ENCODE peak calls at places on chromosome 17, in six cellular contexts. One of them, this sample, is unnamed.

GRCh38 chr17:62687997-62688396 is 60.5 kb downstream of the MRC2 start:
- DNase-seq in A549: no peak
- DNase-seq in NB4: no peak
- DNase-seq in HepG2: no peak
- DNase-seq in GM12878: no peak
- DNase-seq in K562: no peak
- DNase-seq in this sample: no peak

GRCh38 chr17:59456923-59457615 is 108.3 kb upstream of the DHX40 start:
- DNase-seq in NB4: no peak
- DNase-seq in K562: no peak
- DNase-seq in GM12878: no peak
- DNase-seq in HepG2: no peak
- DNase-seq in A549: no peak
- DNase-seq in this sample: no peak

GRCh38 chr17:10316986-10317834 is 55.6 kb downstream of the MYH13 start:
- DNase-seq in K562: peak
- DNase-seq in A549: peak
- DNase-seq in GM12878: no peak
- DNase-seq in HepG2: peak
- DNase-seq in NB4: peak
- DNase-seq in this sample: no peak

GRCh38 chr17:76370261-76370993 is 14.0 kb upstream of the SPHK1 start:
- DNase-seq in GM12878: no peak
- DNase-seq in NB4: no peak
- DNase-seq in HepG2: no peak
- DNase-seq in K562: peak
- DNase-seq in A549: peak
- DNase-seq in this sample: peak

GRCh38 chr17:82808006-82808405 is 31.8 kb downstream of the ZNF750 start:
- DNase-seq in GM12878: no peak
- DNase-seq in A549: no peak
- DNase-seq in K562: no peak
- DNase-seq in NB4: no peak
- DNase-seq in HepG2: no peak
- DNase-seq in this sample: no peak

GRCh38 chr17:12522336-12522735 is 143.4 kb upstream of the MYOCD start:
- DNase-seq in K562: no peak
- DNase-seq in A549: no peak
- DNase-seq in GM12878: no peak
- DNase-seq in HepG2: no peak
- DNase-seq in NB4: no peak
- DNase-seq in this sample: no peak

GRCh38 chr17:51901242-51901641 is 257.3 kb downstream of the CA10 start:
- DNase-seq in A549: no peak
- DNase-seq in NB4: no peak
- DNase-seq in GM12878: no peak
- DNase-seq in HepG2: no peak
- DNase-seq in K562: no peak
- DNase-seq in this sample: no peak

GRCh38 chr17:63881935-63882601 is at the start of gene GH2:
- DNase-seq in NB4: peak
- DNase-seq in A549: peak
- DNase-seq in K562: peak
- DNase-seq in GM12878: no peak
- DNase-seq in HepG2: peak
- DNase-seq in this sample: peak

GRCh38 chr17:39018267-39019134 is 51.3 kb upstream of the FBXO47 start:
- DNase-seq in GM12878: peak
- DNase-seq in HepG2: no peak
- DNase-seq in A549: no peak
- DNase-seq in NB4: peak
- DNase-seq in K562: no peak
- DNase-seq in this sample: peak

GRCh38 chr17:63840591-63841349 is 1.7 kb downstream of the SMARCD2 start:
- DNase-seq in NB4: no peak
- DNase-seq in K562: no peak
- DNase-seq in GM12878: no peak
- DNase-seq in A549: no peak
- DNase-seq in HepG2: no peak
- DNase-seq in this sample: no peak

DNA sequence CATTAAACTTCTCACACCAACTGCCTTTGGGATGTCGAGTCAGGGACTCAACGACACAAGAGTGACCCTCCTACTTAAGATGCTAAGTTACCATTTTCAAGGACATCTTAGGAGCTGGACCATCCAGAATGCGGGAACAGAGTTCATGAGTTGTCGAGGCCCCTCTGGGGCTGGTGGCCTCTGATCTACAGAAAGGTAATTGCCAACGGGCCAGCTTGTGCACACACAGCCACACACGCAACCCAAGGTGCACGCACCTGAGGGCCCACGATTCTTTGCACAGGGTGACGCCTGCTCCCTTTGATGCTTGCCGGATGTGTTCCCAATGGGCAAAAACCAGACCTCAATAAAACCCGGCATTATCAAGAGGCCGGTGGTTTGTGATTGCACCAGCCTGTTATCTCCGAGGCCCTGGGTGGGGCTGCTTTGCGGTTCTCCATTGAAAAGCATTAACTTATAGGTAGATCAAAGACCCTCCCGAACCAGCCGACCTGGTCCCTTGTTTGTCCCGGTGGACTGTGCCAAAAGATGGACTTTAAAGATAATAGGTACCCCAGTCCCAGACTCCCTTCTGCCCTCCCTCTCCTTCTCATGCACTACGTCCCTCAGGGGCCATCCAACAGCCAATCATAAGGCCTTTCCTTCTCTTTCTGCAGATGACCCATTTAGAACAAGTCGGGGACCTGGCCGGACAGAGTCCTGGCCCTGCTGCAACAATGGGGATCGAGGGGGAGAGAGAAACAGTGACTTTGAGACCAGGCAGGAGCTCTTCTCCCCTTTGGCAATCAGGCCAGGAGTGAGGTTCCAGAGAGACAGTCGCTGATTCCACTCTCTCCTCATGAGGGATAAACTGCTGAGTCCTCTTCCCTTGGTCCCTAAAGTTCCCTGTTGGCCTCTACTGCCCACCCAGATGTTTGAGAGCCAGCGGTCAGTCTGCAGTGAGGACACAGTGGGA is 292.5 kb downstream of the SOX9 start:
- DNase-seq in HepG2: peak
- DNase-seq in NB4: no peak
- DNase-seq in K562: no peak
- DNase-seq in GM12878: no peak
- DNase-seq in A549: no peak
- DNase-seq in this sample: no peak
- TF ChIP-seq MYC in HepG2: peak
- TF ChIP-seq MYC in NB4: no peak
- TF ChIP-seq MYC in K562: no peak
- TF ChIP-seq MYC in GM12878: no peak
- TF ChIP-seq MYC in A549: no peak
- TF ChIP-seq MYC in this sample: no peak

GRCh38 chr17:73420897-73421296 is 109.1 kb upstream of the CDC42EP4 start:
- DNase-seq in HepG2: peak
- DNase-seq in A549: peak
- DNase-seq in GM12878: no peak
- DNase-seq in K562: peak
- DNase-seq in NB4: peak
- DNase-seq in this sample: no peak
- TF ChIP-seq MYC in HepG2: no peak
- TF ChIP-seq MYC in A549: no peak
- TF ChIP-seq MYC in GM12878: no peak
- TF ChIP-seq MYC in K562: no peak
- TF ChIP-seq MYC in NB4: no peak
- TF ChIP-seq MYC in this sample: no peak

GRCh38 chr17:80990921-80991644 is 558 bp upstream of the CHMP6 start:
- DNase-seq in GM12878: no peak
- DNase-seq in NB4: peak
- DNase-seq in HepG2: peak
- DNase-seq in K562: no peak
- DNase-seq in A549: no peak
- DNase-seq in this sample: no peak

GRCh38 chr17:80986816-80987480 is 4.7 kb upstream of the CHMP6 start:
- DNase-seq in A549: no peak
- DNase-seq in NB4: peak
- DNase-seq in HepG2: no peak
- DNase-seq in K562: no peak
- DNase-seq in GM12878: no peak
- DNase-seq in this sample: no peak

GRCh38 chr17:80991645-80992076 is at the start of gene CHMP6:
- DNase-seq in HepG2: peak
- DNase-seq in NB4: peak
- DNase-seq in A549: peak
- DNase-seq in K562: peak
- DNase-seq in GM12878: no peak
- DNase-seq in this sample: peak

GRCh38 chr17:80987941-80988461 is 3.6 kb upstream of the CHMP6 start:
- DNase-seq in A549: no peak
- DNase-seq in NB4: peak
- DNase-seq in K562: no peak
- DNase-seq in GM12878: no peak
- DNase-seq in HepG2: peak
- DNase-seq in this sample: no peak

DNA sequence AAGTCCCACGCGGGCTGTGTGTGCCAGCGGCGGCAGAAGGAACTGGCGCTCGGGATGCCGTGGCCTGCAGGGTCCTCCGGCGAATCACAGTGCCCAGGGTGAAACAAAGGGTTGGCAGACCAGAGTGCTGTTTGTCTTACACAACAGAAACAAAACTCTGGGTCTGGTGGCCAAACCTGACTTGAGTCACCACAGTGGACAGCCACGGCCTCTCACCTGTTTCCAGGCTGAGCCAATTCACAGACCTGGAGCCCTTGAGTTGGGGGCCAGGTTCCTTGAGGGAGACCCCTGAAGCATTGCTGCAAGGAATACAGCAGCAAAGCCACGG is 2.1 kb upstream of the CHMP6 start:
- DNase-seq in K562: no peak
- DNase-seq in A549: no peak
- DNase-seq in GM12878: no peak
- DNase-seq in NB4: peak
- DNase-seq in HepG2: peak
- DNase-seq in this sample: no peak
- TF ChIP-seq MYC in K562: no peak
- TF ChIP-seq MYC in A549: no peak
- TF ChIP-seq MYC in GM12878: no peak
- TF ChIP-seq MYC in NB4: no peak
- TF ChIP-seq MYC in HepG2: no peak
- TF ChIP-seq MYC in this sample: no peak

DNA sequence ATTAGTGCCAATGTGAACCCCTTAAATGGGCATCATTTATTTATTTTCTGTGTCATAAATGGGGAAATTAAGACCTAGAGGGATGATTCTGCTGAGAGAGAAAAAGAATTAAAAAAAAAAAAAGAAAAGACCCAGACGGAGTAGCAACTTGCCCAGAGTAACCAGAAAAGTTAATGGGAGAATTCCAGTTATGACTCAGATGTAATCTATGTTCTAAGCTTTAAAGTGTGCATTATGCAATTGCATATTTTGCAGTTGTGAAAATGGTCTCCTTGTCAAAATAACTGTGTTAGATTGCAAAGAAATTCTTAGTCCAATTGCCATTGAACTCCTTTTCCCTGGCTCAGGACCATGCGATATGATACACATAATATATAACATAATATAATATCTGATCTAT is 38.6 kb upstream of the TBX2 start:
- DNase-seq in A549: no peak
- DNase-seq in GM12878: no peak
- DNase-seq in K562: no peak
- DNase-seq in NB4: no peak
- DNase-seq in HepG2: peak
- DNase-seq in this sample: no peak
- TF ChIP-seq MYC in A549: no peak
- TF ChIP-seq MYC in GM12878: no peak
- TF ChIP-seq MYC in K562: no peak
- TF ChIP-seq MYC in NB4: no peak
- TF ChIP-seq MYC in HepG2: no peak
- TF ChIP-seq MYC in this sample: no peak

DNA sequence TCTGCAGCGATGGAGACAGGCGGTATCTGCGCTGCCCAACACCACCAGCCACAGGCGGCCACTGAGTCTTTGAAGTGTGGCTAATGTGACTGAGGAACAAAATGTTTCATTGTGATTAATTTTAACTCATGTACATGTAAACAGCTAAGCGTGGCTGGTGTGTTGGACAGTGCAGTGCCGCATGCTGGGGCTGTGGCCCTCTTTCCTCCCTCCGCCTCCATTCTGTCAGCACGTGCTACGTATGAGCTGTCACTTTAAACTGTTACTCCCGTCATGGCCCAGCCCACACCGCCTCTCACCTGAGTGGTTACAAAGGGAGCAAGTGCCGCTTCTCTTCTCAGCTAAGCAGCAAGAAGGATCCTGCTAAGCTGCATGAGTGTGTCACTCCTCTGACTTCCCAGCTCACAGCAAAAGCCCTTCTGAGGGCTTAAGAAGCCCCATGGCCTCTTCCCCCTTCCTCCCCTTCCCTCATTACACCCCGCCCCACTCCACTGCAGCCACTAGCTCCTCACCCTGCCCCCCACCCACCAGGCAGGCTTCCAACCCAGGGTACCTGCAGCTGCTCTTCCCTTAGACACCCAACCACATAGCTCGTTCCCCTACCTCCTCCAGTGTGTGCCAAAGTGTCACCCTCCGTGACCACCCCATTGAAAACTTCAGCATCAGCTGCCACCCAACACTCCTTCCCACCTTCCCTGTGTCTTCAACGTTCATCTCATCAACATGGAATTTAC is 15.0 kb downstream of the HASPIN start:
- DNase-seq in HepG2: no peak
- DNase-seq in K562: peak
- DNase-seq in GM12878: no peak
- DNase-seq in NB4: no peak
- DNase-seq in A549: no peak
- DNase-seq in this sample: no peak
- TF ChIP-seq MYC in HepG2: peak
- TF ChIP-seq MYC in K562: no peak
- TF ChIP-seq MYC in GM12878: no peak
- TF ChIP-seq MYC in NB4: no peak
- TF ChIP-seq MYC in A549: no peak
- TF ChIP-seq MYC in this sample: no peak

GRCh38 chr17:81058263-81058871 is 23.4 kb downstream of the BAIAP2 start:
- DNase-seq in A549: no peak
- DNase-seq in HepG2: no peak
- DNase-seq in GM12878: no peak
- DNase-seq in K562: no peak
- DNase-seq in NB4: no peak
- DNase-seq in this sample: no peak
- TF ChIP-seq MYC in A549: no peak
- TF ChIP-seq MYC in HepG2: no peak
- TF ChIP-seq MYC in GM12878: no peak
- TF ChIP-seq MYC in K562: no peak
- TF ChIP-seq MYC in NB4: no peak
- TF ChIP-seq MYC in this sample: no peak

GRCh38 chr17:69423450-69423849 is 9.0 kb downstream of the MAP2K6 start:
- DNase-seq in GM12878: no peak
- DNase-seq in HepG2: no peak
- DNase-seq in A549: no peak
- DNase-seq in K562: no peak
- DNase-seq in NB4: no peak
- DNase-seq in this sample: peak
- TF ChIP-seq MYC in GM12878: no peak
- TF ChIP-seq MYC in HepG2: no peak
- TF ChIP-seq MYC in A549: no peak
- TF ChIP-seq MYC in K562: no peak
- TF ChIP-seq MYC in NB4: no peak
- TF ChIP-seq MYC in this sample: no peak

This sample was measured in endothelial cell of umbilical vein.